ENCODE peak calls at places on chromosome 7, in nine cellular contexts. A is foreskin fibroblast, X is AG08395, T is GM12865, E is tibial artery, D is endodermal cell, B is myocyte, G is endothelial cell of umbilical vein, S is NCI-H460. C is an unnamed sample.
A peak's percentile ranks its signal among the peaks of the same experiment; 100 is the strongest.

GRCh38 chr7:1432411-1433082 is 26.7 kb downstream of the MICALL2 start:
- DNase-seq in A (peak; percentile 12), D (peak; percentile 95), T (peak; percentile 59), S (peak; percentile 61), E (peak; percentile 83), X (peak; percentile 71), G (peak; percentile 51), B (peak; percentile 75), C (no peak)

GRCh38 chr7:27364344-27364758 is 121.7 kb downstream of the EVX1 start:
- DNase-seq in D (no peak), B (peak; percentile 70), X (peak; percentile 75), G (no peak), E (peak; percentile 73), T (no peak), S (no peak), A (peak; percentile 76), C (peak; percentile 43)

GRCh38 chr7:54664235-54665228 is 94.5 kb downstream of the SEC61G start:
- DNase-seq in B (peak; percentile 65), E (no peak), A (peak; percentile 22), T (peak; percentile 32), X (peak; percentile 44), D (peak; percentile 94), S (peak; percentile 19), G (peak; percentile 34), C (peak; percentile 14)

GRCh38 chr7:30231271-30231670 is 53.1 kb upstream of the ZNRF2 start:
- DNase-seq in B (no peak), X (no peak), S (no peak), D (no peak), A (no peak), E (no peak), T (no peak), G (no peak), C (no peak)

GRCh38 chr7:128959296-128959695 is 21.6 kb downstream of the IRF5 start:
- DNase-seq in X (no peak), T (no peak), G (no peak), E (no peak), D (no peak), S (no peak), B (no peak), A (no peak), C (no peak)

GRCh38 chr7:64636386-64636785 is 29.5 kb upstream of the ZNF107 start:
- DNase-seq in S (no peak), G (no peak), E (no peak), D (no peak), B (no peak), X (no peak), A (no peak), T (no peak), C (no peak)

GRCh38 chr7:107949443-107949935 is 53.5 kb downstream of the LAMB1 start:
- DNase-seq in X (no peak), G (no peak), S (no peak), E (no peak), D (no peak), B (no peak), T (no peak), A (no peak), C (no peak)

GRCh38 chr7:128005117-128005516 is 26.1 kb downstream of the LRRC4 start:
- DNase-seq in B (no peak), G (no peak), E (no peak), X (no peak), T (no peak), A (no peak), D (no peak), S (no peak), C (no peak)

GRCh38 chr7:41399171-41399570 is 303.7 kb downstream of the INHBA start:
- DNase-seq in X (no peak), E (no peak), S (no peak), T (no peak), D (no peak), G (no peak), B (no peak), A (no peak), C (no peak)

GRCh38 chr7:132404261-132404660 is 172.0 kb downstream of the PLXNA4 start:
- DNase-seq in B (no peak), S (no peak), D (no peak), X (no peak), A (no peak), G (no peak), E (no peak), T (no peak), C (no peak)

GRCh38 chr7:128022631-128023532 is 8.4 kb downstream of the LRRC4 start:
- DNase-seq in B (peak; percentile 89), A (peak; percentile 64), G (no peak), E (no peak), T (no peak), D (no peak), S (no peak), X (peak; percentile 72), C (no peak)

GRCh38 chr7:15159239-15159638 is 256.7 kb upstream of the DGKB start:
- DNase-seq in S (no peak), T (no peak), X (no peak), E (no peak), D (no peak), B (no peak), G (peak; percentile 46), A (no peak), C (no peak)

GRCh38 chr7:98877692-98878364 is 504 bp upstream of the TRRAP start:
- DNase-seq in T (no peak), X (no peak), E (no peak), S (no peak), A (no peak), D (peak; percentile 57), B (no peak), G (no peak), C (no peak)

GRCh38 chr7:30379131-30379530 is 94.7 kb downstream of the ZNRF2 start:
- DNase-seq in D (no peak), T (no peak), A (no peak), G (no peak), X (no peak), S (no peak), E (no peak), B (peak; percentile 85), C (no peak)

GRCh38 chr7:128867842-128868623 is 5.4 kb downstream of the ATP6V1F start:
- DNase-seq in A (no peak), D (peak; percentile 72), S (no peak), E (no peak), T (no peak), X (no peak), G (no peak), B (no peak), C (no peak)

GRCh38 chr7:88306590-88307048 is at the start of gene STEAP4:
- DNase-seq in E (peak; percentile 85), X (peak; percentile 46), A (peak; percentile 63), G (no peak), S (peak; percentile 52), B (peak; percentile 53), D (peak; percentile 84), T (no peak), C (no peak)

GRCh38 chr7:48089415-48089975 is 430 bp downstream of the UPP1 start:
- DNase-seq in S (no peak), B (no peak), T (no peak), E (no peak), X (no peak), G (no peak), A (no peak), D (peak; percentile 95), C (no peak)

GRCh38 chr7:67462781-67463191 is 466.2 kb downstream of the TYW1 start:
- DNase-seq in D (no peak), T (no peak), G (no peak), X (peak; percentile 10), B (no peak), A (no peak), E (no peak), S (no peak), C (no peak)

GRCh38 chr7:108067844-108068243 is 62.3 kb downstream of the LAMB4 start:
- DNase-seq in G (no peak), T (no peak), A (no peak), D (no peak), X (no peak), E (no peak), S (no peak), B (peak; percentile 77), C (no peak)

GRCh38 chr7:154339169-154339568 is 287.0 kb downstream of the DPP6 start:
- DNase-seq in G (no peak), A (no peak), S (no peak), B (no peak), E (no peak), X (no peak), T (no peak), D (no peak), C (no peak)

GRCh38 chr7:2715341-2716231 is 27.6 kb downstream of the AMZ1 start:
- DNase-seq in A (no peak), D (no peak), E (no peak), G (no peak), B (no peak), S (no peak), X (no peak), T (no peak), C (no peak)

GRCh38 chr7:17463511-17464085 is 165.1 kb downstream of the AHR start:
- DNase-seq in G (peak; percentile 48), X (no peak), S (no peak), E (no peak), A (no peak), T (no peak), D (no peak), B (no peak), C (no peak)

GRCh38 chr7:64045301-64046040 is at the start of gene ZNF727:
- DNase-seq in A (no peak), E (peak; percentile 88), X (no peak), B (no peak), D (no peak), S (no peak), T (no peak), G (no peak), C (no peak)

GRCh38 chr7:1134951-1135350 is 25.0 kb downstream of the ZFAND2A start:
- DNase-seq in T (no peak), X (no peak), A (no peak), S (no peak), B (no peak), G (no peak), D (no peak), E (no peak), C (no peak)

C was measured in HS-5.